ENCODE peak calls at places on chromosomes 1 and 21, in seven cellular contexts. H is ELF-1, T is WERI-Rb-1, W is sciatic nerve, Y is NCI-H524, R is psoas muscle, U is T-helper 2 cell. E is an unnamed sample.

GRCh38 chr21:35048183-35048601 is 910 bp downstream of the RUNX1 start:
- DNase-seq in H (peak; percentile 35), W (no peak), R (peak; percentile 90), U (no peak), Y (peak; percentile 62), T (no peak), E (no peak)

GRCh38 chr1:15180945-15181523 is 27.5 kb downstream of the TMEM51 start:
- DNase-seq in Y (no peak), U (no peak), R (no peak), H (no peak), T (no peak), W (no peak), E (no peak)

GRCh38 chr1:113579256-113580018 is 179.8 kb downstream of the PHTF1 start:
- DNase-seq in U (no peak), T (no peak), R (no peak), H (no peak), Y (no peak), W (no peak), E (no peak)

GRCh38 chr1:201421041-201421440 is 489 bp downstream of the TNNI1 start:
- DNase-seq in T (no peak), U (no peak), Y (no peak), W (no peak), H (no peak), R (no peak), E (no peak)

GRCh38 chr1:26538480-26539412 is 9.2 kb downstream of the RPS6KA1 start:
- DNase-seq in H (peak; percentile 62), U (no peak), Y (peak; percentile 35), W (no peak), R (no peak), T (peak; percentile 48), E (peak; percentile 67)

GRCh38 chr1:8211620-8212442 is 106.1 kb upstream of the SLC45A1 start:
- DNase-seq in Y (no peak), R (peak; percentile 66), T (no peak), W (no peak), H (peak; percentile 60), U (no peak), E (no peak)

GRCh38 chr1:201122321-201123017 is 4.5 kb downstream of the ASCL5 start:
- DNase-seq in Y (no peak), R (no peak), T (peak; percentile 93), H (no peak), W (no peak), U (no peak), E (no peak)

GRCh38 chr1:90274376-90274775 is 279.5 kb downstream of the ZNF326 start:
- DNase-seq in U (no peak), H (no peak), T (no peak), W (no peak), R (no peak), Y (no peak), E (no peak)

GRCh38 chr1:63835075-63835633 is 61.3 kb downstream of the ROR1 start:
- DNase-seq in R (no peak), U (no peak), Y (peak; percentile 25), W (no peak), H (no peak), T (peak; percentile 29), E (no peak)

GRCh38 chr1:228151170-228151513 is 1.4 kb downstream of the GJC2 start:
- DNase-seq in R (no peak), Y (no peak), U (no peak), H (no peak), T (no peak), W (no peak), E (peak; percentile 39)

GRCh38 chr1:23951646-23952095 is 8.0 kb upstream of the PNRC2 start:
- DNase-seq in U (no peak), T (peak; percentile 50), R (no peak), H (peak; percentile 32), Y (no peak), W (no peak), E (no peak)

GRCh38 chr1:234934611-234935033 is 194.0 kb downstream of the TOMM20 start:
- DNase-seq in T (no peak), W (no peak), Y (no peak), H (no peak), U (no peak), R (no peak), E (no peak)

GRCh38 chr1:109935451-109935900 is 24.8 kb downstream of the CSF1 start:
- DNase-seq in R (no peak), Y (no peak), H (no peak), T (no peak), W (peak; percentile 23), U (no peak), E (no peak)

GRCh38 chr1:53878492-53879105 is 11.0 kb downstream of the YIPF1 start:
- DNase-seq in T (no peak), Y (no peak), W (no peak), U (no peak), R (no peak), H (no peak), E (peak; percentile 38)

GRCh38 chr1:3035871-3036645 is 14.8 kb downstream of the ACTRT2 start:
- DNase-seq in H (no peak), R (peak; percentile 36), T (no peak), W (peak; percentile 43), Y (no peak), U (no peak), E (no peak)

GRCh38 chr1:8348777-8349472 is 31.0 kb downstream of the SLC45A1 start:
- DNase-seq in H (peak; percentile 86), R (peak; percentile 88), Y (peak; percentile 13), T (peak; percentile 75), W (peak; percentile 82), U (peak; percentile 47), E (peak; percentile 87)

GRCh38 chr1:85321237-85321964 is 45.0 kb upstream of the BCL10 start:
- DNase-seq in T (peak; percentile 46), Y (no peak), W (no peak), H (no peak), R (no peak), U (no peak), E (no peak)

GRCh38 chr1:185249563-185249962 is 67.5 kb downstream of the IVNS1ABP start:
- DNase-seq in R (no peak), H (peak; percentile 18), W (no peak), U (no peak), T (no peak), Y (no peak), E (no peak)

GRCh38 chr1:115838805-115839705 is 1.9 kb downstream of the NHLH2 start:
- DNase-seq in R (peak; percentile 56), U (no peak), T (peak; percentile 82), W (no peak), Y (peak; percentile 51), H (peak; percentile 79), E (peak; percentile 66)

GRCh38 chr1:164760585-164760968 is 201.6 kb downstream of the PBX1 start:
- DNase-seq in Y (no peak), W (no peak), H (no peak), R (no peak), T (no peak), U (no peak), E (no peak)

GRCh38 chr1:240058049-240058448 is 33.6 kb upstream of the FMN2 start:
- DNase-seq in H (no peak), W (no peak), T (no peak), U (no peak), R (no peak), Y (no peak), E (no peak)

GRCh38 chr1:66274634-66275033 is 259.3 kb upstream of the SGIP1 start:
- DNase-seq in H (no peak), T (no peak), R (no peak), Y (no peak), U (no peak), W (no peak), E (no peak)

GRCh38 chr1:24963099-24963872 is 33.2 kb upstream of the RUNX3 start:
- DNase-seq in Y (peak; percentile 26), T (peak; percentile 80), H (no peak), W (no peak), R (no peak), U (no peak), E (no peak)

GRCh38 chr1:16607433-16607851 is 5.9 kb downstream of the NBPF1 start:
- DNase-seq in W (no peak), R (no peak), Y (no peak), T (no peak), H (no peak), U (no peak), E (no peak)

GRCh38 chr1:53410100-53410541 is 49.1 kb upstream of the DMRTB1 start:
- DNase-seq in R (no peak), W (no peak), T (no peak), H (peak; percentile 80), Y (no peak), U (no peak), E (no peak)

GRCh38 chr1:68049941-68050878 is at the start of gene DIRAS3:
- DNase-seq in T (no peak), Y (no peak), W (no peak), R (peak; percentile 41), U (no peak), H (peak; percentile 25), E (no peak)

GRCh38 chr1:186152227-186152944 is 222.7 kb downstream of the TPR start:
- DNase-seq in T (no peak), W (no peak), U (no peak), H (peak; percentile 40), R (no peak), Y (no peak), E (no peak)

GRCh38 chr1:213606252-213606820 is 381.4 kb upstream of the PROX1 start:
- DNase-seq in R (no peak), T (no peak), W (no peak), U (no peak), H (no peak), Y (no peak), E (no peak)

E was measured in D341Med.